ENCODE peak calls at places on chromosome 20, in nine cellular contexts. One of them, this sample, is unnamed. For H3K27me3, the result is how much of the 10 kb centered on the place peaks cover.

GRCh38 chr20:61915101-61915500 is 150.6 kb downstream of the TAF4 start:
- DNase-seq in right lobe of liver: no peak
- DNase-seq in Peyer's patch: no peak
- DNase-seq in IMR-90: no peak
- DNase-seq in tibial nerve: no peak
- DNase-seq in sigmoid colon: no peak
- DNase-seq in heart left ventricle: no peak
- DNase-seq in prostate gland: no peak
- DNase-seq in adrenal gland: no peak
- DNase-seq in this sample: no peak

GRCh38 chr20:17848649-17849048 is 119.9 kb downstream of the SNX5 start:
- DNase-seq in Peyer's patch: no peak
- DNase-seq in right lobe of liver: no peak
- DNase-seq in IMR-90: no peak
- DNase-seq in prostate gland: no peak
- DNase-seq in tibial nerve: no peak
- DNase-seq in sigmoid colon: no peak
- DNase-seq in heart left ventricle: no peak
- DNase-seq in adrenal gland: no peak
- DNase-seq in this sample: no peak

GRCh38 chr20:17675519-17676377 is 6.3 kb downstream of the RRBP1 start:
- DNase-seq in adrenal gland: peak
- DNase-seq in heart left ventricle: no peak
- DNase-seq in prostate gland: no peak
- DNase-seq in right lobe of liver: no peak
- DNase-seq in sigmoid colon: no peak
- DNase-seq in IMR-90: no peak
- DNase-seq in tibial nerve: no peak
- DNase-seq in Peyer's patch: no peak
- DNase-seq in this sample: no peak

GRCh38 chr20:25984933-25985332 is 288.3 kb upstream of the ZNF337 start:
- DNase-seq in adrenal gland: peak
- DNase-seq in heart left ventricle: peak
- DNase-seq in tibial nerve: no peak
- DNase-seq in sigmoid colon: peak
- DNase-seq in prostate gland: no peak
- DNase-seq in IMR-90: peak
- DNase-seq in right lobe of liver: no peak
- DNase-seq in Peyer's patch: no peak
- DNase-seq in this sample: no peak

GRCh38 chr20:24604966-24605365 is 135.5 kb downstream of the SYNDIG1 start:
- DNase-seq in Peyer's patch: no peak
- DNase-seq in prostate gland: no peak
- DNase-seq in sigmoid colon: no peak
- DNase-seq in tibial nerve: no peak
- DNase-seq in adrenal gland: no peak
- DNase-seq in right lobe of liver: no peak
- DNase-seq in IMR-90: no peak
- DNase-seq in heart left ventricle: no peak
- DNase-seq in this sample: no peak

GRCh38 chr20:56409521-56409920 is 2.5 kb upstream of the CASS4 start:
- DNase-seq in adrenal gland: peak
- DNase-seq in right lobe of liver: no peak
- DNase-seq in prostate gland: no peak
- DNase-seq in heart left ventricle: no peak
- DNase-seq in Peyer's patch: no peak
- DNase-seq in sigmoid colon: no peak
- DNase-seq in tibial nerve: no peak
- DNase-seq in IMR-90: peak
- DNase-seq in this sample: no peak

GRCh38 chr20:10423735-10424134 is 10.3 kb downstream of the MKKS start:
- DNase-seq in sigmoid colon: no peak
- DNase-seq in right lobe of liver: no peak
- DNase-seq in prostate gland: no peak
- DNase-seq in tibial nerve: no peak
- DNase-seq in heart left ventricle: no peak
- DNase-seq in Peyer's patch: no peak
- DNase-seq in adrenal gland: no peak
- DNase-seq in IMR-90: no peak
- DNase-seq in this sample: no peak

GRCh38 chr20:19048898-19049889 is 163.2 kb upstream of the SLC24A3 start:
- DNase-seq in IMR-90: no peak
- DNase-seq in adrenal gland: no peak
- DNase-seq in Peyer's patch: no peak
- DNase-seq in prostate gland: no peak
- DNase-seq in heart left ventricle: peak
- DNase-seq in sigmoid colon: peak
- DNase-seq in tibial nerve: no peak
- DNase-seq in right lobe of liver: no peak
- DNase-seq in this sample: no peak

GRCh38 chr20:61865353-61865752 is 200.3 kb downstream of the TAF4 start:
- DNase-seq in IMR-90: no peak
- DNase-seq in Peyer's patch: no peak
- DNase-seq in right lobe of liver: no peak
- DNase-seq in adrenal gland: no peak
- DNase-seq in prostate gland: no peak
- DNase-seq in heart left ventricle: no peak
- DNase-seq in sigmoid colon: no peak
- DNase-seq in tibial nerve: no peak
- DNase-seq in this sample: no peak

GRCh38 chr20:22688485-22688884 is 104.1 kb upstream of the FOXA2 start:
- DNase-seq in IMR-90: no peak
- DNase-seq in heart left ventricle: no peak
- DNase-seq in tibial nerve: no peak
- DNase-seq in adrenal gland: no peak
- DNase-seq in sigmoid colon: no peak
- DNase-seq in Peyer's patch: no peak
- DNase-seq in right lobe of liver: no peak
- DNase-seq in prostate gland: no peak
- DNase-seq in this sample: no peak

GRCh38 chr20:52269327-52269726 is 77.7 kb upstream of the ZFP64 start:
- DNase-seq in right lobe of liver: no peak
- DNase-seq in IMR-90: no peak
- DNase-seq in prostate gland: no peak
- DNase-seq in heart left ventricle: no peak
- DNase-seq in Peyer's patch: no peak
- DNase-seq in tibial nerve: no peak
- DNase-seq in adrenal gland: no peak
- DNase-seq in sigmoid colon: no peak
- DNase-seq in this sample: no peak

GRCh38 chr20:8097307-8097706 is 34.8 kb upstream of the PLCB1 start:
- DNase-seq in tibial nerve: no peak
- DNase-seq in Peyer's patch: no peak
- DNase-seq in prostate gland: no peak
- DNase-seq in heart left ventricle: no peak
- DNase-seq in IMR-90: no peak
- DNase-seq in right lobe of liver: no peak
- DNase-seq in adrenal gland: no peak
- DNase-seq in sigmoid colon: no peak
- DNase-seq in this sample: no peak

GRCh38 chr20:53515749-53516148 is 77.9 kb downstream of the ZNF217 start:
- DNase-seq in prostate gland: no peak
- DNase-seq in heart left ventricle: no peak
- DNase-seq in right lobe of liver: no peak
- DNase-seq in IMR-90: no peak
- DNase-seq in sigmoid colon: no peak
- DNase-seq in Peyer's patch: no peak
- DNase-seq in adrenal gland: no peak
- DNase-seq in tibial nerve: no peak
- DNase-seq in this sample: no peak

GRCh38 chr20:5528719-5529256 is 212.0 kb upstream of the PROKR2 start:
- DNase-seq in adrenal gland: peak
- DNase-seq in sigmoid colon: peak
- DNase-seq in IMR-90: peak
- DNase-seq in prostate gland: peak
- DNase-seq in tibial nerve: peak
- DNase-seq in right lobe of liver: peak
- DNase-seq in Peyer's patch: peak
- DNase-seq in heart left ventricle: peak
- DNase-seq in this sample: peak

GRCh38 chr20:20706285-20706684 is 6.2 kb downstream of the RALGAPA2 start:
- DNase-seq in IMR-90: no peak
- DNase-seq in Peyer's patch: no peak
- DNase-seq in right lobe of liver: no peak
- DNase-seq in sigmoid colon: no peak
- DNase-seq in adrenal gland: no peak
- DNase-seq in heart left ventricle: no peak
- DNase-seq in prostate gland: peak
- DNase-seq in tibial nerve: no peak
- DNase-seq in this sample: peak

GRCh38 chr20:51705400-51705799 is 62.8 kb downstream of the ATP9A start:
- DNase-seq in right lobe of liver: no peak
- DNase-seq in heart left ventricle: no peak
- DNase-seq in IMR-90: no peak
- DNase-seq in tibial nerve: no peak
- DNase-seq in Peyer's patch: no peak
- DNase-seq in prostate gland: no peak
- DNase-seq in adrenal gland: no peak
- DNase-seq in sigmoid colon: no peak
- DNase-seq in this sample: no peak

GRCh38 chr20:51437182-51437923 is 105.2 kb downstream of the NFATC2 start:
- DNase-seq in prostate gland: no peak
- DNase-seq in adrenal gland: no peak
- DNase-seq in IMR-90: no peak
- DNase-seq in tibial nerve: no peak
- DNase-seq in Peyer's patch: no peak
- DNase-seq in sigmoid colon: no peak
- DNase-seq in right lobe of liver: no peak
- DNase-seq in heart left ventricle: no peak
- DNase-seq in this sample: no peak

DNA sequence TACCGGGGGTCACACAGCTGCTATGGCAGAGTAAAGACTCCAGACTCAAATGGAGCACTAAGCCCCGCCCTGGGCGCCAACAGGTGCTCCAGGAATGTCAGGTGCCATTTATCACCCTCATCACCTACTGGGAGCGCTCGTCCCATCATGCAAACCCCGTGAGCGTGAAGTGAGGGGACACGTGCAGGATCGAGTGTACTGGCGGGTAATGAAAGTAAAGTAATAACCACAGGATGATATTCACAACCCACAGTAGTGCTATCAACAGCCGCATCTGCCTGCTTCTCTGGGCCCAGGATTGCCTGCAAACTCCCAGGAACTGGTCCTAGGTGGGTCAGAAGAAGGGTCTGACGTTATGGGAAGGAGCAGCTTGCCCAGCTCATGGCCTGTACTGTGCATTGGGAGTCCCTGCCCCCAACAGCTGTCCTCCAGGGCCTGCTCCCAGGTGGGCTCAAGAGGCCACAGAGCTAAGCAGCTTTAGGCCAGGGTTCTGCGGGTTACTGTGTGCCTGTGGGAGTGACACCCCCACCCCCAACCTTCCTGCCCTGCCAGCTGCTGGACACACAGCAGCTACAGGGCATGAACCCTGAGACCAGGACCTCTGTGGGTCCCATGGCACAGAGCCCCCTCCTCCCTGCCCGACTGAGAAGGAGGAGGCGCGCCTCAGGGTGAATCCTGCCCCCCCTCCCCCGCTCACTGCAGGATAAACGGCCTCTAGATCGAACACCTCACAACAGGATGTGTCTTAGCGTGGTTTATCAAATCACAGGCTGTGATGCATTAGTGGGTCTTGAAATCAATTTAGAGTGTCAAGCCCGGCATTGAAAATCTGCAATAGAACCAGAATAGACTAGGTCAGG is 120.6 kb upstream of the SULF2 start:
- DNase-seq in prostate gland: no peak
- DNase-seq in tibial nerve: no peak
- DNase-seq in right lobe of liver: no peak
- DNase-seq in Peyer's patch: no peak
- DNase-seq in adrenal gland: no peak
- DNase-seq in heart left ventricle: no peak
- DNase-seq in sigmoid colon: no peak
- DNase-seq in IMR-90: no peak
- DNase-seq in this sample: no peak
- H3K27me3 ChIP-seq in prostate gland: under half
- H3K27me3 ChIP-seq in tibial nerve: under half
- H3K27me3 ChIP-seq in right lobe of liver: under half
- H3K27me3 ChIP-seq in Peyer's patch: under half
- H3K27me3 ChIP-seq in adrenal gland: under half
- H3K27me3 ChIP-seq in heart left ventricle: under half
- H3K27me3 ChIP-seq in sigmoid colon: under half
- H3K27me3 ChIP-seq in IMR-90: under half
- H3K27me3 ChIP-seq in this sample: under half

GRCh38 chr20:38748097-38748862 is at the start of gene ACTR5:
- DNase-seq in sigmoid colon: peak
- DNase-seq in right lobe of liver: peak
- DNase-seq in adrenal gland: peak
- DNase-seq in tibial nerve: peak
- DNase-seq in Peyer's patch: peak
- DNase-seq in IMR-90: peak
- DNase-seq in prostate gland: peak
- DNase-seq in heart left ventricle: peak
- DNase-seq in this sample: peak
- TF ChIP-seq POLR2A in sigmoid colon: no peak
- TF ChIP-seq POLR2A in right lobe of liver: peak
- TF ChIP-seq POLR2A in adrenal gland: no peak
- TF ChIP-seq POLR2A in tibial nerve: peak
- TF ChIP-seq POLR2A in Peyer's patch: peak
- TF ChIP-seq POLR2A in IMR-90: peak
- TF ChIP-seq POLR2A in prostate gland: peak
- TF ChIP-seq POLR2A in heart left ventricle: peak
- TF ChIP-seq POLR2A in this sample: no peak

DNA sequence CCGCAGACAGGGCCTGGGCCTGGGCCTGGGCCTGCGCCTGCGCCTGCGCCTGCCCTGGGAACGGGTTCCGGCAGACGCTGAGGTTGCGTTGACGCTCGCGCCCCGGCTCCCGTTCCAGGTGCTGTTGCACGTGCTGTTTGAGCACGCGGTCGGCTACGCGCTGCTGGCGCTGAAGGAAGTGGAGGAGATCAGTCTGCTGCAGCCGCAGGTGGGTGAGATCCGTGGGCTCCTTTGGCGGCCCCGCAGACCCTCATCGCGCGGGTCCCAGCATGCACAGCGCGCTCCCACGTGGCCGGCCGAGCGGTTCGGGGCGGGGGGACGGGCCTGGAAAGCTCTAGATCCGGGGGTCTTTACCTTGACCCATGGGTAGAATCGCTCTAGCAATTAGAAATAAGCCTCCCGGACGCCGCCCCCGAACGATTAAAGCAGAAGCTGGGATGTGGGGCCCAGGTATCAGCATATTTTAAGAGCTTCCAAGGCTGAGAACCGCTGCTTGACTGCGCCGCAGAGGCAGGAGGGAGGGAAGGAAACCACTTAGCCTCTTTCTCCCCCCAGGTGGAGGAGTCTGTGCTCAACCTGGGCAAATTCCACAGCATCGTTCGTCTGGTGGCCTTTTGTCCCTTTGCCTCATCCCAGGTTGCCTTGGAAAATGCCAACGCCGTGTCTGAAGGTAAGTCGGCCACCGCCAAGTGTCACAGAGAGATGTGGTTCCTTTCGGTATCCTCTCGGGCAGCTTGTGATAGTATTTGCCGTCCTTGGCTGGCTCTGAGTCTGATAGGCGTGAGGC is 485 bp downstream of the NOP56 start:
- DNase-seq in IMR-90: no peak
- DNase-seq in sigmoid colon: no peak
- DNase-seq in heart left ventricle: no peak
- DNase-seq in Peyer's patch: no peak
- DNase-seq in adrenal gland: no peak
- DNase-seq in prostate gland: peak
- DNase-seq in right lobe of liver: no peak
- DNase-seq in tibial nerve: no peak
- DNase-seq in this sample: no peak
- H3K27me3 ChIP-seq in IMR-90: under half
- H3K27me3 ChIP-seq in sigmoid colon: under half
- H3K27me3 ChIP-seq in heart left ventricle: under half
- H3K27me3 ChIP-seq in Peyer's patch: under half
- H3K27me3 ChIP-seq in adrenal gland: under half
- H3K27me3 ChIP-seq in prostate gland: under half
- H3K27me3 ChIP-seq in right lobe of liver: under half
- H3K27me3 ChIP-seq in tibial nerve: under half
- H3K27me3 ChIP-seq in this sample: under half

GRCh38 chr20:64037199-64037497 is 1.2 kb downstream of the C20orf204 start:
- DNase-seq in prostate gland: no peak
- DNase-seq in IMR-90: no peak
- DNase-seq in tibial nerve: no peak
- DNase-seq in adrenal gland: no peak
- DNase-seq in Peyer's patch: no peak
- DNase-seq in heart left ventricle: no peak
- DNase-seq in right lobe of liver: no peak
- DNase-seq in sigmoid colon: no peak
- DNase-seq in this sample: no peak
- TF ChIP-seq POLR2A in prostate gland: no peak
- TF ChIP-seq POLR2A in IMR-90: no peak
- TF ChIP-seq POLR2A in tibial nerve: no peak
- TF ChIP-seq POLR2A in adrenal gland: no peak
- TF ChIP-seq POLR2A in Peyer's patch: no peak
- TF ChIP-seq POLR2A in heart left ventricle: no peak
- TF ChIP-seq POLR2A in right lobe of liver: no peak
- TF ChIP-seq POLR2A in sigmoid colon: no peak
- TF ChIP-seq POLR2A in this sample: no peak

This sample was measured in stomach.